ENCODE peak calls at places on chromosomes 13 and 19, in five cellular contexts. S is osteoblast, O is neural crest cell, N is omental fat pad, W is heart right ventricle. C is an unnamed sample.

GRCh38 chr13:86174632-86175031 is 375.4 kb upstream of the SLITRK6 start:
- DNase-seq in S (no peak), O (no peak), N (no peak), W (no peak), C (no peak)

GRCh38 chr19:55546822-55547614 is 1.7 kb upstream of the SBK3 start:
- DNase-seq in S (peak), O (no peak), N (peak), W (peak), C (no peak)

GRCh38 chr19:57648336-57649003 is 15.5 kb downstream of the ZNF211 start:
- DNase-seq in S (no peak), O (no peak), N (no peak), W (no peak), C (no peak)

GRCh38 chr19:5926641-5927438 is 12.8 kb downstream of the CAPS start:
- DNase-seq in S (peak), O (no peak), N (no peak), W (peak), C (no peak)

GRCh38 chr13:85724554-85725432 is 74.4 kb downstream of the SLITRK6 start:
- DNase-seq in S (no peak), O (no peak), N (no peak), W (no peak), C (no peak)

GRCh38 chr19:1651061-1651547 is 1.3 kb downstream of the TCF3 start:
- DNase-seq in S (peak), O (peak), N (no peak), W (no peak), C (no peak)

GRCh38 chr19:37370880-37371661 is at the start of gene ZNF527:
- DNase-seq in S (peak), O (peak), N (peak), W (peak), C (peak)

GRCh38 chr19:1850809-1851544 is 2.7 kb upstream of the REXO1 start:
- DNase-seq in S (no peak), O (no peak), N (no peak), W (no peak), C (no peak)

GRCh38 chr19:35107541-35107939 is 8.1 kb upstream of the FXYD3 start:
- DNase-seq in S (peak), O (peak), N (no peak), W (no peak), C (no peak)

GRCh38 chr19:19591133-19591825 is 27.2 kb downstream of the PBX4 start:
- DNase-seq in S (peak), O (no peak), N (no peak), W (no peak), C (no peak)

GRCh38 chr19:28019901-28020300 is 1193.0 kb downstream of the UQCRFS1 start:
- DNase-seq in S (no peak), O (no peak), N (no peak), W (no peak), C (no peak)

GRCh38 chr13:77751513-77752456 is 54.3 kb downstream of the SLAIN1 start:
- DNase-seq in S (peak), O (peak), N (no peak), W (no peak), C (no peak)

GRCh38 chr13:69565334-69565733 is 542.3 kb upstream of the ATXN8OS start:
- DNase-seq in S (no peak), O (no peak), N (no peak), W (no peak), C (no peak)

GRCh38 chr19:449916-450315 is 10.9 kb downstream of the SHC2 start:
- DNase-seq in S (no peak), O (no peak), N (no peak), W (no peak), C (no peak)

GRCh38 chr19:42010245-42011126 is 16.5 kb upstream of the ATP1A3 start:
- DNase-seq in S (peak), O (no peak), N (no peak), W (no peak), C (no peak)

GRCh38 chr19:41441321-41441945 is 1.5 kb upstream of the ERICH4 start:
- DNase-seq in S (no peak), O (no peak), N (no peak), W (no peak), C (no peak)

GRCh38 chr19:18591735-18592385 is 3.3 kb downstream of the REX1BD start:
- DNase-seq in S (peak), O (no peak), N (no peak), W (no peak), C (no peak)

GRCh38 chr13:79775830-79776229 is 294.9 kb downstream of the NDFIP2 start:
- DNase-seq in S (peak), O (no peak), N (no peak), W (no peak), C (no peak)

GRCh38 chr19:4976412-4977298 is 7.7 kb downstream of the KDM4B start:
- DNase-seq in S (peak), O (no peak), N (peak), W (peak), C (no peak)

GRCh38 chr19:13902993-13903555 is 2.8 kb downstream of the BRME1 start:
- DNase-seq in S (peak), O (no peak), N (no peak), W (no peak), C (no peak)
- TF ChIP-seq CTCF in S (peak), O (peak), N (no peak), W (peak), C (peak)

GRCh38 chr19:15280915-15281683 is 48.9 kb upstream of the EPHX3 start:
- DNase-seq in S (peak), O (no peak), N (no peak), W (peak), C (no peak)
- TF ChIP-seq CTCF in S (peak), O (no peak), N (no peak), W (peak), C (no peak)

DNA sequence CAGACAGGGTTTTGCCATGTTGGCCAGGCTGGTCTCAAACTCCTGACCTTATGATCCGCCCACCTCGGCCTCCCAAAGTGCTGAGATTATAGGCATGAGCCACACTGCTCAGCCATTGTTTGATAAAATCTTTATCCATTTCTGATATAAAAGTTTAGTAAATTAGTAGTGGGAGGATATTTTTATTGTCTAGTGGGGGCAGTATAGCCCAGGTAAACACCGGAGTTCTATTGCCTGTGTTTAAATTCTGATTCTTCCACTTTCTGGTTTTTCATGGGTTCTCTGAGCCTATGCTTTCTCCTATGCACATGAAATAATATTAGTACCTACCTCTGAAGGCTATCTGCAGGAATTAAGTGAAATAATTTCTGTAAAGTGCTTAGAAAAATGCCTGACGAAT is 20.1 kb upstream of the ARHGEF18 start:
- DNase-seq in S (no peak), O (no peak), N (no peak), W (no peak), C (no peak)
- TF ChIP-seq CTCF in S (no peak), O (no peak), N (no peak), W (no peak), C (no peak)

GRCh38 chr13:42970824-42971669 is 21.0 kb downstream of the EPSTI1 start:
- DNase-seq in S (no peak), O (peak), N (no peak), W (no peak), C (no peak)
- TF ChIP-seq CTCF in S (peak), O (peak), N (no peak), W (peak), C (peak)

GRCh38 chr19:44277331-44277730 is 17.6 kb downstream of the ZNF233 start:
- DNase-seq in S (no peak), O (no peak), N (no peak), W (no peak), C (no peak)
- TF ChIP-seq CTCF in S (no peak), O (no peak), N (no peak), W (no peak), C (no peak)

DNA sequence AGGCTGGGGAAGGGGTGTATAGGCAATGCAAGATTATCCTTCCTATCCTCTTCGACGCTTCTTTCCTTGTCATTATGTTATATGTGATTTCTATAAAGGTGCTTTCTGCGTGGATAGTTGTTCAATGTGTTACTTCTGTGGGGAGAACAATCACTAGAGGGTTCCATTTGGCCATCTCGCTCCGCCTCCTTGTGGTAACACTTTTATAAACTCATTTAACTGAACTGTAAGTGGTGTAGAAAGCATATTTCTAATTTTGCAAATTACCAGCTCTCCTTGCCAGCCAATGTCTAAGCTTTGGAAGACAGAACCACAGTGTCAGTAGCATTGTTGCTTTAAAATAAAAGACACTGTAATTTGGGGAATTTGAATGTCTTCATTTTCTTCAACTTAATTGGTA is 1093.7 kb upstream of the MIR17HG start:
- DNase-seq in S (no peak), O (no peak), N (no peak), W (no peak), C (no peak)
- TF ChIP-seq CTCF in S (no peak), O (no peak), N (no peak), W (no peak), C (no peak)